ENCODE peak calls at places on chromosomes 12 and 14, in seven cellular contexts. M is AG10803, W is GM23338, H is fibroblast of mammary gland, D is GM10248, K is WERI-Rb-1, R is GM13977. J is an unnamed sample.

GRCh38 chr14:105883066-105884005 is 357.0 kb downstream of the TMEM121 start:
- DNase-seq in W (no peak), M (no peak), R (no peak), K (peak), D (peak), H (no peak), J (no peak)

GRCh38 chr14:106210650-106211049 is 684.3 kb downstream of the TMEM121 start:
- DNase-seq in M (no peak), R (peak), D (no peak), W (no peak), H (no peak), K (no peak), J (no peak)

GRCh38 chr12:93243689-93244513 is 133.8 kb upstream of the NUDT4 start:
- DNase-seq in H (peak), R (no peak), M (peak), K (no peak), W (no peak), D (peak), J (peak)

GRCh38 chr14:34496679-34497513 is 34.9 kb upstream of the SPTSSA start:
- DNase-seq in W (peak), M (peak), D (no peak), R (no peak), H (peak), K (no peak), J (peak)

GRCh38 chr12:70691018-70691672 is 53.9 kb upstream of the PTPRB start:
- DNase-seq in K (no peak), M (peak), R (no peak), D (no peak), H (peak), W (no peak), J (peak)

GRCh38 chr12:47562201-47562600 is 143.6 kb downstream of the RPAP3 start:
- DNase-seq in W (no peak), R (no peak), D (no peak), K (no peak), M (no peak), H (no peak), J (no peak)

GRCh38 chr12:9668141-9669018 is 1.1 kb upstream of the CLEC2D start:
- DNase-seq in R (no peak), D (no peak), K (no peak), W (no peak), H (peak), M (peak), J (no peak)

GRCh38 chr12:71661977-71662522 is 1.6 kb downstream of the ZFC3H1 start:
- DNase-seq in W (no peak), K (no peak), H (peak), D (no peak), R (no peak), M (peak), J (no peak)

GRCh38 chr12:97681612-97682504 is 219.3 kb downstream of the RMST start:
- DNase-seq in R (peak), D (peak), H (no peak), W (no peak), K (no peak), M (no peak), J (no peak)

GRCh38 chr14:104677506-104678332 is 11.7 kb upstream of the INF2 start:
- DNase-seq in W (peak), M (peak), K (peak), R (peak), H (peak), D (peak), J (no peak)

GRCh38 chr14:88706425-88706824 is 86.3 kb downstream of the EML5 start:
- DNase-seq in D (no peak), R (no peak), W (no peak), M (peak), H (peak), K (no peak), J (no peak)

GRCh38 chr14:33796356-33796755 is 154.5 kb downstream of the EGLN3 start:
- DNase-seq in H (peak), R (no peak), W (no peak), M (peak), D (no peak), K (no peak), J (no peak)

GRCh38 chr14:100539319-100539645 is 47.9 kb downstream of the BEGAIN start:
- DNase-seq in M (no peak), H (no peak), K (no peak), R (no peak), W (no peak), D (no peak), J (no peak)

GRCh38 chr14:76919431-76919810 is 93.2 kb downstream of the LRRC74A start:
- DNase-seq in R (no peak), D (no peak), M (no peak), K (no peak), W (no peak), H (no peak), J (no peak)

GRCh38 chr14:54444701-54445100 is 3.5 kb upstream of the CNIH1 start:
- DNase-seq in H (peak), M (peak), D (no peak), R (no peak), K (no peak), W (no peak), J (peak)

GRCh38 chr12:79648872-79649271 is 41.9 kb downstream of the PAWR start:
- DNase-seq in R (no peak), H (no peak), M (peak), W (no peak), D (no peak), K (no peak), J (no peak)

GRCh38 chr12:121465921-121466799 is 66.2 kb downstream of the RNF34 start:
- DNase-seq in D (peak), M (peak), W (peak), H (no peak), R (no peak), K (peak), J (no peak)

GRCh38 chr14:69794791-69795190 is 2.2 kb downstream of the SLC10A1 start:
- DNase-seq in H (no peak), R (no peak), W (no peak), K (no peak), M (no peak), D (no peak), J (no peak)

GRCh38 chr14:35378638-35379568 is 25.6 kb downstream of the NFKBIA start:
- DNase-seq in H (peak), D (no peak), R (no peak), W (no peak), M (peak), K (no peak), J (no peak)

GRCh38 chr14:96135285-96135684 is 69.4 kb upstream of the BDKRB2 start:
- DNase-seq in K (no peak), D (no peak), R (no peak), W (no peak), H (no peak), M (no peak), J (no peak)

GRCh38 chr12:30908389-30909087 is 18.0 kb upstream of the TSPAN11 start:
- DNase-seq in D (no peak), K (no peak), H (peak), M (peak), R (no peak), W (no peak), J (peak)

GRCh38 chr12:45670339-45671065 is 59.0 kb upstream of the ARID2 start:
- DNase-seq in W (no peak), M (peak), D (peak), H (peak), K (no peak), R (peak), J (no peak)

GRCh38 chr12:127588224-127588623 is 678.7 kb upstream of the TMEM132C start:
- DNase-seq in M (peak), R (no peak), H (peak), W (peak), D (no peak), K (no peak), J (peak)

GRCh38 chr14:100332797-100333196 is 9.7 kb downstream of the SLC25A47 start:
- DNase-seq in M (no peak), D (peak), H (no peak), K (no peak), R (no peak), W (no peak), J (no peak)

GRCh38 chr12:108248011-108248410 is 91.1 kb downstream of the CMKLR1 start:
- DNase-seq in M (no peak), D (no peak), K (no peak), W (no peak), H (no peak), R (no peak), J (no peak)

GRCh38 chr12:111046896-111047295 is 126.5 kb upstream of the MYL2 start:
- DNase-seq in D (no peak), R (no peak), H (no peak), M (no peak), W (peak), K (no peak), J (no peak)

GRCh38 chr14:101380940-101381339 is 180.4 kb upstream of the DIO3 start:
- DNase-seq in M (no peak), R (no peak), D (no peak), W (no peak), H (no peak), K (no peak), J (no peak)

GRCh38 chr14:20631821-20632389 is 9.6 kb downstream of the OR6S1 start:
- DNase-seq in K (no peak), R (peak), H (peak), D (peak), W (peak), M (peak), J (no peak)

GRCh38 chr14:72634910-72635647 is 258.8 kb downstream of the DPF3 start:
- DNase-seq in D (no peak), H (no peak), W (peak), M (peak), R (no peak), K (no peak), J (no peak)

GRCh38 chr12:3225796-3226180 is 148.6 kb downstream of the TSPAN9 start:
- DNase-seq in W (no peak), H (peak), R (no peak), M (no peak), D (no peak), K (no peak), J (no peak)

GRCh38 chr14:65840786-65841185 is 428.3 kb downstream of the FUT8 start:
- DNase-seq in M (peak), R (no peak), W (no peak), K (no peak), D (no peak), H (peak), J (no peak)

GRCh38 chr12:118979763-118980406 is 1.5 kb upstream of the SRRM4 start:
- DNase-seq in D (peak), H (peak), W (peak), M (peak), K (peak), R (peak), J (peak)

GRCh38 chr14:23299986-23300686 is 2.5 kb downstream of the PPP1R3E start:
- DNase-seq in M (no peak), W (no peak), H (no peak), K (no peak), D (no peak), R (no peak), J (no peak)

GRCh38 chr14:77409131-77409533 is 14.2 kb downstream of the NOXRED1 start:
- DNase-seq in H (peak), K (peak), W (peak), D (no peak), R (no peak), M (no peak), J (no peak)

GRCh38 chr14:95597784-95598204 is 62.9 kb downstream of the GLRX5 start:
- DNase-seq in W (peak), M (peak), H (peak), R (no peak), K (peak), D (peak), J (peak)

GRCh38 chr12:127652281-127652680 is 614.7 kb upstream of the TMEM132C start:
- DNase-seq in D (no peak), H (no peak), M (no peak), R (no peak), K (no peak), W (no peak), J (no peak)

GRCh38 chr12:3097186-3097804 is 20.1 kb downstream of the TSPAN9 start:
- DNase-seq in D (no peak), H (no peak), R (no peak), K (no peak), M (no peak), W (no peak), J (no peak)

DNA sequence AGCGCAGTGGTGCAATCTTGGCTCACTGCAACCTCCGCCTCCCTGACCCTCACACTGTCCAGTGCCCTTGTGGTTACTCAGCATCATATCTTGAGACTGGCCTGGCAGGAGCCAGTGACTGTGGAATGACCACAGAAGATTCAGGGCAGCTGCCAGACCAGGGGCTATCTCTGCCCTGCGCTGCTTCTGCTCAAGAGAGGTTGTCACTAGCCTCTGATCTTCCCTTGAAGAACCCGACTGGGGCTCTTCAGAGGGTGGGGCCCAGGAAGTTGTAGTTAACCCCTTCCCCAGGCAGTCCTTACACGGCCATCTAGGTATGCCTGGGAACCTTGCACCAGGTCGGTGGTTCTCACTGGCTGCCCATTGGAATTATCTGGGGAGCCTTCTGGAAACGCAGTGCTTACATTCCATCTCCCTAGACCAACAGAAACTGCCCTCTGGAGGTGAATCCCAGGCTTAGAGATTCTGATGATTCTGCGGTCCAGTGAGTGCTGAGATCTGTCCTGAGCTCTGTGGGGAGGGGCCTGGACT is 41.4 kb downstream of the PLEKHG3 start:
- DNase-seq in K (no peak), H (no peak), R (no peak), M (peak), W (peak), D (no peak), J (no peak)
- TF ChIP-seq CTCF in K (peak), H (no peak), R (no peak), M (peak), W (peak), D (no peak), J (peak)

DNA sequence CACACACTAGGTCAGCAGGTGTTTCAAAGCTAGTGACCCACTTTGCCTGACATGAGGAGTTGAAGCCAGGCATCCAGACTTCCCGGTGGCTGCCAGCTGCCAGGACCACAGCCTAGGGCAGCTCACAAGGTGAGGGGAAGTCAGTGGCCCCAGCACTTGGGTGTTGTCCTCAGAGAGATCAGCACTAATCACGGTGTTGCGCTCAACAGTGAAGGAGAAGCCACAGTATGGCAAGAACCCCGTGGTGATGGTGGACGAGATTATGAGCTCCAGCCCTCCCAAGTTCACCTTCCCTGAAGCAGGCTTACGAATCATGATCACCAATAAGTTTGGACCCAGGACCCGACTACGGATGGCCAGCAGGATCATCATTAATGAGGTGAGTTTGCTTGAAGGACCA is 59.9 kb upstream of the RIN3 start:
- DNase-seq in K (no peak), W (no peak), D (no peak), H (no peak), M (no peak), R (no peak), J (no peak)
- TF ChIP-seq CTCF in K (no peak), W (no peak), D (no peak), H (no peak), M (no peak), R (no peak), J (no peak)

GRCh38 chr14:74792249-74793039 is 29.3 kb downstream of the YLPM1 start:
- DNase-seq in K (no peak), H (peak), D (no peak), W (peak), M (peak), R (no peak), J (no peak)

GRCh38 chr14:74794947-74795346 is 31.8 kb downstream of the YLPM1 start:
- DNase-seq in D (no peak), M (no peak), W (no peak), H (no peak), K (no peak), R (no peak), J (no peak)

GRCh38 chr14:74793506-74794155 is 30.5 kb downstream of the YLPM1 start:
- DNase-seq in W (peak), M (peak), H (peak), D (no peak), R (no peak), K (no peak), J (no peak)
- TF ChIP-seq CTCF in W (peak), M (peak), H (peak), D (no peak), R (peak), K (no peak), J (peak)

DNA sequence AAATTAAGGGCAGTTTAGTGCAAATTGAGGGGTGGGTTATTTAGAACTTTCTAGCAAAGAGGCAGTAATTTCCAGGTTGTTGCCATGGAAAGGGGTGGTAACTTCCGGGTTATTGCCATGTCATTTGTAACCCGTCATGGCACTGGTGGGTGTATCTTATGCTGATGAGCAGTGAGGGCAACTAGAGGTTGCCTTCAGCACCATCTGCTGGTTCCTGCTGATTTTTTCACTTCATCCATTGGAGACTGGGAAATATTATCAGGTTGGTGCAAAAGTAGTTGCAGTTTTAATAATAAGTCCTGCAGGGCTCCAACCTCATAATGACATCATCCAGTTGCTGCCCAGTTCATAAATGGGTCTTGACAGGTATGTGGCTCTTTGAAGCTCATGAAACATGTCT is 24.4 kb upstream of the SERPINA4 start:
- DNase-seq in H (peak), R (no peak), D (no peak), M (no peak), K (no peak), W (peak), J (no peak)
- TF ChIP-seq CTCF in H (peak), R (no peak), D (no peak), M (peak), K (no peak), W (peak), J (no peak)

GRCh38 chr12:990308-990648 is 745 bp upstream of the ERC1 start:
- DNase-seq in D (no peak), H (peak), K (peak), W (peak), R (peak), M (peak), J (no peak)
- TF ChIP-seq CTCF in D (no peak), H (no peak), K (no peak), W (no peak), R (no peak), M (no peak), J (no peak)

DNA sequence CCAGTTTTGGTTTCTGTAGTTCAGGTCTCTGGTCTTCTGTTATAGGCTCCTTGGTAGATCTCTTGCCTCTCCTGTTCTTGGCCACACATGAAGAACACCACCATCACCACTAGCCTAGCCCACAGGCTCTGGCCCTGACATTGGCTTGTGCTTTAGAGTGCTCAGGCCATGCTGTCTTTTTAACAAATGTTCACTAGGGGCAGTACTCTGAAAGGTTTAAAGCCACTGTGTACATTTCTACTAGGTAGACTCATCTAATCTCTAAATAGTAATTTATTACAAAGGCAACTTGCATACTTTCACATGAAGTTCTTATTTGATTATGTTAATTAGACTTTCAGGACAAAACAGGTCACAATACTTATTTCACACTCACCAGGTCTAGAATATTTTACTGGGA is 38.3 kb downstream of the PDE6H start:
- DNase-seq in H (peak), D (no peak), W (peak), R (no peak), M (no peak), K (no peak), J (no peak)
- TF ChIP-seq CTCF in H (peak), D (peak), W (peak), R (no peak), M (peak), K (peak), J (no peak)

DNA sequence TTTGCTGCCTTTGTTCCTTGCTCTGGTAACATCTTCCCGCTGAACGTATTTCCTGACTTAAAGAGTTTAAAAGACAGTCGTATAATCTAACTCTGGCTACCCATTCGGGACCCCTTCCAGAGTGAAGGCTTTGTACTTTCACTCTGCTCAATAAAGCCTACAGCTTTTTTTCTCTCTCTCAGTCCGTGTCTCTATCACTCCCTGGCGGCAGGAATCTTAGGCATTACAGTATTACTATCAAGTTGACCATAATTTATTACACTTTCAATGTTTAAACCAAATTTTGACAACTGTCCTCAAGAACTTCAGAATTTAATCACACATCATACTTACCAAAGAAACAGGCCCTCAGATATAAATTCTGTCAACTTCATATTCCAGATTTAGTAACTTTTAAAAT is 967.9 kb downstream of the FSCB start:
- DNase-seq in H (peak), R (no peak), M (no peak), W (peak), D (no peak), K (no peak), J (no peak)
- TF ChIP-seq CTCF in H (peak), R (no peak), M (no peak), W (peak), D (no peak), K (no peak), J (no peak)